ENCODE peak calls at places on chromosomes 5 and 9, in four cellular contexts. One of them, this sample, is unnamed.

GRCh38 chr5:56264417-56265025 is 31.4 kb upstream of the ANKRD55 start:
- DNase-seq in brain microvascular endothelial cell: no peak
- DNase-seq in dorsolateral prefrontal cortex: peak
- DNase-seq in NCI-H510A: no peak
- DNase-seq in this sample: no peak

GRCh38 chr5:59218424-59219045 is 635.7 kb downstream of the RAB3C start:
- DNase-seq in brain microvascular endothelial cell: no peak
- DNase-seq in dorsolateral prefrontal cortex: no peak
- DNase-seq in NCI-H510A: no peak
- DNase-seq in this sample: no peak

GRCh38 chr5:132294728-132295504 is 722 bp downstream of the SLC22A4 start:
- DNase-seq in brain microvascular endothelial cell: peak
- DNase-seq in dorsolateral prefrontal cortex: no peak
- DNase-seq in NCI-H510A: no peak
- DNase-seq in this sample: peak

GRCh38 chr5:147887026-147887627 is 8.6 kb downstream of the SCGB3A2 start:
- DNase-seq in brain microvascular endothelial cell: peak
- DNase-seq in dorsolateral prefrontal cortex: peak
- DNase-seq in NCI-H510A: peak
- DNase-seq in this sample: no peak

GRCh38 chr9:109471994-109472393 is 26.1 kb downstream of the PTPN3 start:
- DNase-seq in brain microvascular endothelial cell: no peak
- DNase-seq in dorsolateral prefrontal cortex: no peak
- DNase-seq in NCI-H510A: no peak
- DNase-seq in this sample: no peak

GRCh38 chr5:162227075-162227474 is 159.5 kb downstream of the GABRG2 start:
- DNase-seq in brain microvascular endothelial cell: no peak
- DNase-seq in dorsolateral prefrontal cortex: no peak
- DNase-seq in NCI-H510A: no peak
- DNase-seq in this sample: no peak

GRCh38 chr5:851076-851475 is 290 bp upstream of the ZDHHC11 start:
- DNase-seq in brain microvascular endothelial cell: no peak
- DNase-seq in dorsolateral prefrontal cortex: no peak
- DNase-seq in NCI-H510A: no peak
- DNase-seq in this sample: no peak

GRCh38 chr5:95565280-95565920 is 10.5 kb downstream of the ARSK start:
- DNase-seq in brain microvascular endothelial cell: no peak
- DNase-seq in dorsolateral prefrontal cortex: no peak
- DNase-seq in NCI-H510A: no peak
- DNase-seq in this sample: no peak

GRCh38 chr5:142621227-142621626 is 64.7 kb downstream of the FGF1 start:
- DNase-seq in brain microvascular endothelial cell: peak
- DNase-seq in dorsolateral prefrontal cortex: no peak
- DNase-seq in NCI-H510A: no peak
- DNase-seq in this sample: no peak

GRCh38 chr9:127132921-127133647 is 10.6 kb upstream of the ANGPTL2 start:
- DNase-seq in brain microvascular endothelial cell: peak
- DNase-seq in dorsolateral prefrontal cortex: peak
- DNase-seq in NCI-H510A: peak
- DNase-seq in this sample: peak

GRCh38 chr5:59317023-59317771 is 576.3 kb downstream of the PDE4D start:
- DNase-seq in brain microvascular endothelial cell: no peak
- DNase-seq in dorsolateral prefrontal cortex: no peak
- DNase-seq in NCI-H510A: no peak
- DNase-seq in this sample: no peak

GRCh38 chr5:115895821-115896220 is 54.1 kb downstream of the AP3S1 start:
- DNase-seq in brain microvascular endothelial cell: no peak
- DNase-seq in dorsolateral prefrontal cortex: no peak
- DNase-seq in NCI-H510A: no peak
- DNase-seq in this sample: no peak

GRCh38 chr9:88658311-88658822 is 123.4 kb downstream of the NXNL2 start:
- DNase-seq in brain microvascular endothelial cell: peak
- DNase-seq in dorsolateral prefrontal cortex: no peak
- DNase-seq in NCI-H510A: no peak
- DNase-seq in this sample: no peak

GRCh38 chr9:121271368-121272351 is 3.7 kb downstream of the GSN start:
- DNase-seq in brain microvascular endothelial cell: peak
- DNase-seq in dorsolateral prefrontal cortex: no peak
- DNase-seq in NCI-H510A: no peak
- DNase-seq in this sample: no peak

GRCh38 chr5:150044334-150044681 is 42.0 kb downstream of the CSF1R start:
- DNase-seq in brain microvascular endothelial cell: peak
- DNase-seq in dorsolateral prefrontal cortex: no peak
- DNase-seq in NCI-H510A: no peak
- DNase-seq in this sample: no peak

GRCh38 chr5:57834829-57835554 is 352.4 kb upstream of the ACTBL2 start:
- DNase-seq in brain microvascular endothelial cell: peak
- DNase-seq in dorsolateral prefrontal cortex: no peak
- DNase-seq in NCI-H510A: no peak
- DNase-seq in this sample: no peak

GRCh38 chr9:128621730-128622455 is 34.8 kb downstream of the DYNC2I2 start:
- DNase-seq in brain microvascular endothelial cell: no peak
- DNase-seq in dorsolateral prefrontal cortex: no peak
- DNase-seq in NCI-H510A: no peak
- DNase-seq in this sample: no peak

GRCh38 chr5:107808671-107809137 is 138.0 kb upstream of the EFNA5 start:
- DNase-seq in brain microvascular endothelial cell: no peak
- DNase-seq in dorsolateral prefrontal cortex: no peak
- DNase-seq in NCI-H510A: no peak
- DNase-seq in this sample: no peak

GRCh38 chr9:107286057-107286456 is 3.0 kb downstream of the RAD23B start:
- DNase-seq in brain microvascular endothelial cell: no peak
- DNase-seq in dorsolateral prefrontal cortex: no peak
- DNase-seq in NCI-H510A: no peak
- DNase-seq in this sample: no peak

This sample was measured in left lobe of liver.